ENCODE peak calls at places on chromosomes 6 and 20, in ten cellular contexts. One of them, this sample, is unnamed.

GRCh38 chr6:112563368-112563767 is 216.2 kb downstream of the RFPL4B start:
- DNase-seq in CD8-positive, alpha-beta T cell: no peak
- DNase-seq in left lung: no peak
- DNase-seq in nephron progenitor cell: peak
- DNase-seq in type B pancreatic cell: no peak
- DNase-seq in breast epithelium: no peak
- DNase-seq in cardiac fibroblast: peak
- DNase-seq in right lobe of liver: no peak
- DNase-seq in B cell: no peak
- DNase-seq in A549: no peak
- DNase-seq in this sample: peak

GRCh38 chr6:161215193-161215592 is 58.7 kb downstream of the AGPAT4 start:
- DNase-seq in CD8-positive, alpha-beta T cell: no peak
- DNase-seq in left lung: no peak
- DNase-seq in nephron progenitor cell: no peak
- DNase-seq in type B pancreatic cell: no peak
- DNase-seq in breast epithelium: no peak
- DNase-seq in cardiac fibroblast: peak
- DNase-seq in right lobe of liver: no peak
- DNase-seq in B cell: no peak
- DNase-seq in A549: no peak
- DNase-seq in this sample: peak

GRCh38 chr6:21438237-21438985 is 155.1 kb upstream of the SOX4 start:
- DNase-seq in CD8-positive, alpha-beta T cell: no peak
- DNase-seq in left lung: no peak
- DNase-seq in nephron progenitor cell: no peak
- DNase-seq in type B pancreatic cell: no peak
- DNase-seq in breast epithelium: no peak
- DNase-seq in cardiac fibroblast: no peak
- DNase-seq in right lobe of liver: no peak
- DNase-seq in B cell: peak
- DNase-seq in A549: no peak
- DNase-seq in this sample: no peak

GRCh38 chr6:5537967-5538366 is 276.7 kb downstream of the FARS2 start:
- DNase-seq in CD8-positive, alpha-beta T cell: no peak
- DNase-seq in left lung: no peak
- DNase-seq in nephron progenitor cell: no peak
- DNase-seq in type B pancreatic cell: no peak
- DNase-seq in breast epithelium: no peak
- DNase-seq in cardiac fibroblast: peak
- DNase-seq in right lobe of liver: no peak
- DNase-seq in B cell: no peak
- DNase-seq in A549: no peak
- DNase-seq in this sample: peak

GRCh38 chr6:157106487-157106886 is 216.8 kb downstream of the TMEM242 start:
- DNase-seq in CD8-positive, alpha-beta T cell: no peak
- DNase-seq in left lung: no peak
- DNase-seq in nephron progenitor cell: no peak
- DNase-seq in type B pancreatic cell: no peak
- DNase-seq in breast epithelium: no peak
- DNase-seq in cardiac fibroblast: no peak
- DNase-seq in right lobe of liver: no peak
- DNase-seq in B cell: no peak
- DNase-seq in A549: peak
- DNase-seq in this sample: peak

GRCh38 chr6:149483849-149484635 is 772 bp downstream of the ZC3H12D start:
- DNase-seq in CD8-positive, alpha-beta T cell: no peak
- DNase-seq in left lung: no peak
- DNase-seq in nephron progenitor cell: no peak
- DNase-seq in type B pancreatic cell: no peak
- DNase-seq in breast epithelium: no peak
- DNase-seq in cardiac fibroblast: no peak
- DNase-seq in right lobe of liver: no peak
- DNase-seq in B cell: no peak
- DNase-seq in A549: no peak
- DNase-seq in this sample: no peak

GRCh38 chr20:59804347-59804746 is 129.1 kb downstream of the SYCP2 start:
- DNase-seq in CD8-positive, alpha-beta T cell: no peak
- DNase-seq in left lung: no peak
- DNase-seq in nephron progenitor cell: no peak
- DNase-seq in type B pancreatic cell: no peak
- DNase-seq in breast epithelium: no peak
- DNase-seq in cardiac fibroblast: no peak
- DNase-seq in right lobe of liver: no peak
- DNase-seq in B cell: no peak
- DNase-seq in A549: no peak
- DNase-seq in this sample: no peak

GRCh38 chr6:138287144-138287955 is 69.1 kb upstream of the PBOV1 start:
- DNase-seq in CD8-positive, alpha-beta T cell: peak
- DNase-seq in left lung: no peak
- DNase-seq in nephron progenitor cell: peak
- DNase-seq in type B pancreatic cell: no peak
- DNase-seq in breast epithelium: peak
- DNase-seq in cardiac fibroblast: peak
- DNase-seq in right lobe of liver: peak
- DNase-seq in B cell: peak
- DNase-seq in A549: peak
- DNase-seq in this sample: peak

GRCh38 chr6:116887884-116888283 is 10.8 kb downstream of the RFX6 start:
- DNase-seq in CD8-positive, alpha-beta T cell: no peak
- DNase-seq in left lung: no peak
- DNase-seq in nephron progenitor cell: no peak
- DNase-seq in type B pancreatic cell: no peak
- DNase-seq in breast epithelium: no peak
- DNase-seq in cardiac fibroblast: no peak
- DNase-seq in right lobe of liver: no peak
- DNase-seq in B cell: no peak
- DNase-seq in A549: no peak
- DNase-seq in this sample: no peak

GRCh38 chr6:107458687-107459282 is 579 bp downstream of the PDSS2 start:
- DNase-seq in CD8-positive, alpha-beta T cell: peak
- DNase-seq in left lung: no peak
- DNase-seq in nephron progenitor cell: no peak
- DNase-seq in type B pancreatic cell: no peak
- DNase-seq in breast epithelium: no peak
- DNase-seq in cardiac fibroblast: peak
- DNase-seq in right lobe of liver: peak
- DNase-seq in B cell: peak
- DNase-seq in A549: no peak
- DNase-seq in this sample: peak

GRCh38 chr6:135176464-135176863 is 4.6 kb upstream of the MYB start:
- DNase-seq in CD8-positive, alpha-beta T cell: no peak
- DNase-seq in left lung: no peak
- DNase-seq in nephron progenitor cell: no peak
- DNase-seq in type B pancreatic cell: no peak
- DNase-seq in breast epithelium: no peak
- DNase-seq in cardiac fibroblast: no peak
- DNase-seq in right lobe of liver: no peak
- DNase-seq in B cell: no peak
- DNase-seq in A549: no peak
- DNase-seq in this sample: no peak

GRCh38 chr6:3414704-3415453 is 42.0 kb downstream of the SLC22A23 start:
- DNase-seq in CD8-positive, alpha-beta T cell: peak
- DNase-seq in left lung: no peak
- DNase-seq in nephron progenitor cell: no peak
- DNase-seq in type B pancreatic cell: no peak
- DNase-seq in breast epithelium: no peak
- DNase-seq in cardiac fibroblast: peak
- DNase-seq in right lobe of liver: no peak
- DNase-seq in B cell: no peak
- DNase-seq in A549: no peak
- DNase-seq in this sample: no peak

GRCh38 chr20:20890751-20891150 is 178.3 kb upstream of the RALGAPA2 start:
- DNase-seq in CD8-positive, alpha-beta T cell: no peak
- DNase-seq in left lung: no peak
- DNase-seq in nephron progenitor cell: no peak
- DNase-seq in type B pancreatic cell: no peak
- DNase-seq in breast epithelium: no peak
- DNase-seq in cardiac fibroblast: no peak
- DNase-seq in right lobe of liver: no peak
- DNase-seq in B cell: no peak
- DNase-seq in A549: no peak
- DNase-seq in this sample: no peak

GRCh38 chr6:64520050-64520449 is 884.4 kb downstream of the PHF3 start:
- DNase-seq in CD8-positive, alpha-beta T cell: no peak
- DNase-seq in left lung: no peak
- DNase-seq in nephron progenitor cell: no peak
- DNase-seq in type B pancreatic cell: no peak
- DNase-seq in breast epithelium: no peak
- DNase-seq in cardiac fibroblast: peak
- DNase-seq in right lobe of liver: no peak
- DNase-seq in B cell: no peak
- DNase-seq in A549: peak
- DNase-seq in this sample: peak

DNA sequence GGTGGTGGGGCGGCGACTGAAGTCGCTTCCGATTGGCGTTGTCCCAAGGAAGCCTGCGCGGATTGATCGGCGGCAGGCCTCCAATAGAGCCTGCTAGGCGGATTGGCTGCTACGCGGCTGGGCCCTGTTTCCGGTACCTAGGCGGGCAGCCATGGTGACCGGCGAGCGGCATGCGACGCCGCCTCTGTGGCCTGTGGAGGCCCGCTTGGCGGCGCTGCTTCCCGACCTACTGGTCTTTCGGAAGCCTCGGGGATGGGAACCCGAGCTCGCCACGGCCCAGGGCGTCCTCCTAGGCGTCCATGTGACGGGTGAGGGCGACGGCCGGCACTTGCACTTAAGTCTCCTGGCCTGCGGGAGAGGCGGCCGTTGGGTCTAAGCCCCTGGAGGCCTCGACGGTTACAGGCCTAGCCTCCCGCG is 28.1 kb downstream of the NFYA start:
- DNase-seq in CD8-positive, alpha-beta T cell: no peak
- DNase-seq in left lung: peak
- DNase-seq in nephron progenitor cell: no peak
- DNase-seq in type B pancreatic cell: no peak
- DNase-seq in breast epithelium: no peak
- DNase-seq in cardiac fibroblast: no peak
- DNase-seq in right lobe of liver: peak
- DNase-seq in B cell: peak
- DNase-seq in A549: no peak
- DNase-seq in this sample: no peak
- TF ChIP-seq CTCF in CD8-positive, alpha-beta T cell: no peak
- TF ChIP-seq CTCF in left lung: no peak
- TF ChIP-seq CTCF in nephron progenitor cell: no peak
- TF ChIP-seq CTCF in type B pancreatic cell: no peak
- TF ChIP-seq CTCF in breast epithelium: no peak
- TF ChIP-seq CTCF in cardiac fibroblast: no peak
- TF ChIP-seq CTCF in right lobe of liver: no peak
- TF ChIP-seq CTCF in B cell: no peak
- TF ChIP-seq CTCF in A549: no peak
- TF ChIP-seq CTCF in this sample: no peak

GRCh38 chr6:100730581-100730980 is 150.5 kb downstream of the ASCC3 start:
- DNase-seq in CD8-positive, alpha-beta T cell: no peak
- DNase-seq in left lung: no peak
- DNase-seq in nephron progenitor cell: no peak
- DNase-seq in type B pancreatic cell: no peak
- DNase-seq in breast epithelium: no peak
- DNase-seq in cardiac fibroblast: no peak
- DNase-seq in right lobe of liver: no peak
- DNase-seq in B cell: peak
- DNase-seq in A549: no peak
- DNase-seq in this sample: no peak
- TF ChIP-seq CTCF in CD8-positive, alpha-beta T cell: no peak
- TF ChIP-seq CTCF in left lung: no peak
- TF ChIP-seq CTCF in nephron progenitor cell: no peak
- TF ChIP-seq CTCF in type B pancreatic cell: no peak
- TF ChIP-seq CTCF in breast epithelium: no peak
- TF ChIP-seq CTCF in cardiac fibroblast: no peak
- TF ChIP-seq CTCF in right lobe of liver: no peak
- TF ChIP-seq CTCF in B cell: no peak
- TF ChIP-seq CTCF in A549: no peak
- TF ChIP-seq CTCF in this sample: no peak

DNA sequence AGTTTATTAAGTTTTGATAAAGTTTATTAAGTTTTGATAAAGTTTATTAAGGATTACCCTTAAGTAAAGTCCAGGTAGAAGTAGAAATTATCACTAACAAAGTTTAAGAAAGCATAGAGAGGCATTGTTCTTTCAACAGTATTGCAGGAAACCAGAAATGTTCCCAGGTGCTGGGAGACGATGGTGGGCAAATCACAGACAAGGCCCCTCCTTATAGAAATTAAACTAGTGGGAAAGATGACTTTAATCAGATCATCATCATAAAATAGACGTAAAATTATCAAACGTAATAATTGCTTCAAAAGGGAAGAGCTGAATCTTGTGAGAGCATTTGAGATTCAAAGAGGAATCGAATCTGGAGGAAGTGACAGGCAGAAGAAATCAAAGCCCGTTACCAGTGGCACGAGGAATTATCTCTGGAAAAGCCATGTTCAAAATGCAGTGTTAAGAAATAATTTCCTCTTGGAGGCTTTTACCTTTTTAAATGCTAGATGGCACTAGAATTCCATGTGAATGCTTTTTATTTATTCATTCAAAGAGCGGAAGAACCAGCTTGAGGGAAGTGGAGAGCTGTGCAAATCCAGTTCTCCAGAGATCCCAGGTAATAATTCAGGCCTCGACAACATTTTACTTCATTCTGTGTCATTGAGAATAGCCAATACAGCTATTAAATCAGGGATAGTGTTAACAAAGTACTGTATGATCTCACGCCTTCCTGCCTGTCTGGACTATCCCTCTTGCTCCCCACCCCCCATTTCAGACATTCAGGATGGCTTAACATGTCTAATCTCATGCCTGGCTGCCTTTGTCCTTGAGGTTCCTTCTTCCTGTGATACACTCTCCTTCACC is 1.0 kb upstream of the APMAP start:
- DNase-seq in CD8-positive, alpha-beta T cell: no peak
- DNase-seq in left lung: no peak
- DNase-seq in nephron progenitor cell: no peak
- DNase-seq in type B pancreatic cell: no peak
- DNase-seq in breast epithelium: no peak
- DNase-seq in cardiac fibroblast: peak
- DNase-seq in right lobe of liver: no peak
- DNase-seq in B cell: peak
- DNase-seq in A549: peak
- DNase-seq in this sample: peak
- TF ChIP-seq CTCF in CD8-positive, alpha-beta T cell: no peak
- TF ChIP-seq CTCF in left lung: no peak
- TF ChIP-seq CTCF in nephron progenitor cell: no peak
- TF ChIP-seq CTCF in type B pancreatic cell: peak
- TF ChIP-seq CTCF in breast epithelium: peak
- TF ChIP-seq CTCF in cardiac fibroblast: peak
- TF ChIP-seq CTCF in right lobe of liver: peak
- TF ChIP-seq CTCF in B cell: no peak
- TF ChIP-seq CTCF in A549: peak
- TF ChIP-seq CTCF in this sample: peak

DNA sequence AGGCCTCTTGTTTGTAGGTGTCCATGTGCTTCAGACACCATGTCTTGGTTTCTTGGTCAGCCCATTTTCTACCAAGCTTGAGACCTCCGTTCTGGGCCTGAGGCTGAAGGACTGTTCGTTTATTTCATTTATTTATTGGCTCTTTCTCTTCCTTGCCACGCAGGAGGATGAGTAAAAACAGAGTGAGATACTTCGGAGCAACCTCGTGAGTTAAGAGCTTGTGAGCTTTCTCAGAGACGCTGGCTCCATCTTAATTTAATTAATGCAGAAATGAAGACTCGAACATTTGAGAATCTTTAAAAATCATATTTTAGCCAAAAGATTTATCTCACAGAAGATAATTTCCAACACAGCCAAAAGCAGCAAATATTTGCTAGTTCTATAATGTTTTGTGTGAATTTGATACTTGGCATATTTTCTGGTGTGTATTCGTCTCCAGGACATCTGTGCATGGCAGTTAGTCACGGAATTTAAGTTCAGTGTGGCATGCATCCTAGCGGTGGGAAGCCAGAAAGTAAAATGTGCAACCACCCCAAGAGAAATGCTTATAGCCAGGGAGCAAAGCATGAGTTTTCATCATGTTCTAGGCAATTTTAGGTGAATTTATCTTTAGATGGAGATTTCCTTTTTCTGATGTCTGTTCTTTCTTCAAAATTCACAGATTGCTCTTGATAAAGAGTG is 76.0 kb downstream of the THBS2 start:
- DNase-seq in CD8-positive, alpha-beta T cell: no peak
- DNase-seq in left lung: no peak
- DNase-seq in nephron progenitor cell: no peak
- DNase-seq in type B pancreatic cell: no peak
- DNase-seq in breast epithelium: no peak
- DNase-seq in cardiac fibroblast: peak
- DNase-seq in right lobe of liver: no peak
- DNase-seq in B cell: no peak
- DNase-seq in A549: no peak
- DNase-seq in this sample: no peak
- TF ChIP-seq CTCF in CD8-positive, alpha-beta T cell: no peak
- TF ChIP-seq CTCF in left lung: no peak
- TF ChIP-seq CTCF in nephron progenitor cell: no peak
- TF ChIP-seq CTCF in type B pancreatic cell: no peak
- TF ChIP-seq CTCF in breast epithelium: no peak
- TF ChIP-seq CTCF in cardiac fibroblast: no peak
- TF ChIP-seq CTCF in right lobe of liver: no peak
- TF ChIP-seq CTCF in B cell: no peak
- TF ChIP-seq CTCF in A549: no peak
- TF ChIP-seq CTCF in this sample: no peak

This sample was measured in HFFc6.